ENCODE peak calls at places on chromosomes 6 and 20, in four cellular contexts. V is activated CD4-positive, alpha-beta T cell treated with anti-CD3 and anti-CD28 coated beads, Interleukin-2, amount 50 U/mL, for 24 hours; M is Daoy; F is renal cortical epithelial cell. R is an unnamed sample.

GRCh38 chr6:14635195-14635594 is 517.6 kb downstream of the CD83 start:
- DNase-seq in V (no peak), M (no peak), F (no peak), R (no peak)

GRCh38 chr6:41942045-41942851 is 640 bp upstream of the CCND3 start:
- DNase-seq in V (no peak), M (no peak), F (peak), R (peak)

GRCh38 chr6:42404494-42404893 is 47.2 kb downstream of the TRERF1 start:
- DNase-seq in V (peak), M (peak), F (peak), R (peak)

GRCh38 chr6:107114872-107115694 is at the start of gene BEND3:
- DNase-seq in V (no peak), M (peak), F (no peak), R (peak)

GRCh38 chr6:235763-236360 is 56.4 kb upstream of the DUSP22 start:
- DNase-seq in V (peak), M (peak), F (peak), R (peak)

GRCh38 chr6:34238507-34239239 is 2.0 kb downstream of the HMGA1 start:
- DNase-seq in V (no peak), M (no peak), F (no peak), R (peak)

GRCh38 chr20:31740208-31740607 is 1.1 kb downstream of the TPX2 start:
- DNase-seq in V (no peak), M (peak), F (peak), R (peak)

GRCh38 chr20:36408219-36408618 is 102.1 kb downstream of the DLGAP4 start:
- DNase-seq in V (no peak), M (peak), F (no peak), R (peak)

GRCh38 chr6:3247255-3248146 is 11.2 kb upstream of the PSMG4 start:
- DNase-seq in V (no peak), M (peak), F (peak), R (peak)